ENCODE peak calls at places on chromosomes 16 and 17, in eight cellular contexts. P, A, S, V, X, U, J and Q are unnamed samples.

GRCh38 chr17:78558181-78558850 is 18.9 kb downstream of the DNAH17 start:
- DNase-seq in P (peak), A (peak), S (no peak), V (no peak), X (no peak), U (peak), J (no peak), Q (no peak)

GRCh38 chr16:7452090-7452489 is 119.4 kb downstream of the RBFOX1 start:
- DNase-seq in P (no peak), A (no peak), S (no peak), V (no peak), X (no peak), U (no peak), J (no peak), Q (no peak)

GRCh38 chr17:43018932-43019331 is 3.3 kb downstream of the VAT1 start:
- DNase-seq in P (no peak), A (no peak), S (no peak), V (no peak), X (no peak), U (no peak), J (no peak), Q (no peak)

GRCh38 chr17:73156887-73157870 is 7.6 kb upstream of the SSTR2 start:
- DNase-seq in P (no peak), A (no peak), S (no peak), V (no peak), X (no peak), U (no peak), J (no peak), Q (no peak)

GRCh38 chr17:70132505-70132904 is 36.8 kb upstream of the KCNJ2 start:
- DNase-seq in P (no peak), A (no peak), S (no peak), V (no peak), X (no peak), U (no peak), J (no peak), Q (no peak)

GRCh38 chr16:1082952-1083675 is 10.6 kb downstream of the SSTR5 start:
- DNase-seq in P (no peak), A (no peak), S (no peak), V (no peak), X (no peak), U (no peak), J (no peak), Q (no peak)

GRCh38 chr17:78369791-78370381 is 8.6 kb upstream of the PGS1 start:
- DNase-seq in P (no peak), A (no peak), S (no peak), V (no peak), X (no peak), U (no peak), J (no peak), Q (no peak)

GRCh38 chr17:65020284-65020683 is 36.3 kb downstream of the GNA13 start:
- DNase-seq in P (no peak), A (no peak), S (no peak), V (no peak), X (no peak), U (no peak), J (no peak), Q (no peak)

GRCh38 chr17:61720016-61720795 is 129.2 kb upstream of the NACA2 start:
- DNase-seq in P (no peak), A (no peak), S (no peak), V (no peak), X (no peak), U (no peak), J (no peak), Q (no peak)

GRCh38 chr16:77289331-77289809 is 90.2 kb downstream of the SYCE1L start:
- DNase-seq in P (no peak), A (no peak), S (no peak), V (no peak), X (no peak), U (no peak), J (no peak), Q (no peak)

GRCh38 chr16:7246578-7246977 is 86.1 kb upstream of the RBFOX1 start:
- DNase-seq in P (peak), A (no peak), S (no peak), V (no peak), X (no peak), U (no peak), J (no peak), Q (no peak)

GRCh38 chr16:52592216-52592592 is 45.3 kb upstream of the TOX3 start:
- DNase-seq in P (no peak), A (no peak), S (no peak), V (no peak), X (no peak), U (no peak), J (no peak), Q (no peak)

GRCh38 chr16:23670137-23670776 is 8.4 kb upstream of the PLK1 start:
- DNase-seq in P (no peak), A (no peak), S (no peak), V (no peak), X (no peak), U (peak), J (no peak), Q (no peak)